ENCODE peak calls at places on chromosomes 4 and X, in five cellular contexts. One of them, this sample, is unnamed. For H3K79me1, the result is how much of the 10 kb centered on the place peaks cover.

GRCh38 chr4:134936014-134936413 is 734.4 kb upstream of the PABPC4L start:
- DNase-seq in neuronal stem cell: no peak
- DNase-seq in trophoblast cell: no peak
- DNase-seq in H9: no peak
- DNase-seq in H1: no peak
- DNase-seq in this sample: no peak

GRCh38 chr4:15964159-15964558 is 1.2 kb upstream of the FGFBP2 start:
- DNase-seq in neuronal stem cell: no peak
- DNase-seq in trophoblast cell: no peak
- DNase-seq in H9: peak
- DNase-seq in H1: no peak
- DNase-seq in this sample: no peak

GRCh38 chr4:133775881-133776280 is 425.7 kb downstream of the PABPC4L start:
- DNase-seq in neuronal stem cell: no peak
- DNase-seq in trophoblast cell: no peak
- DNase-seq in H9: no peak
- DNase-seq in H1: no peak
- DNase-seq in this sample: no peak

GRCh38 chr4:37803348-37803973 is 23.0 kb upstream of the PGM2 start:
- DNase-seq in neuronal stem cell: no peak
- DNase-seq in trophoblast cell: no peak
- DNase-seq in H9: no peak
- DNase-seq in H1: no peak
- DNase-seq in this sample: peak

GRCh38 chrX:15310117-15310516 is 5.3 kb downstream of the ASB11 start:
- DNase-seq in neuronal stem cell: no peak
- DNase-seq in trophoblast cell: no peak
- DNase-seq in H9: no peak
- DNase-seq in H1: no peak
- DNase-seq in this sample: peak

GRCh38 chr4:93759506-93759905 is 69.0 kb upstream of the ATOH1 start:
- DNase-seq in neuronal stem cell: no peak
- DNase-seq in trophoblast cell: no peak
- DNase-seq in H9: no peak
- DNase-seq in H1: no peak
- DNase-seq in this sample: no peak

GRCh38 chr4:46549125-46549524 is 159.2 kb upstream of the GABRA2 start:
- DNase-seq in neuronal stem cell: no peak
- DNase-seq in trophoblast cell: no peak
- DNase-seq in H9: no peak
- DNase-seq in H1: no peak
- DNase-seq in this sample: no peak

GRCh38 chrX:47571896-47572295 is 10.3 kb upstream of the TIMP1 start:
- DNase-seq in neuronal stem cell: no peak
- DNase-seq in trophoblast cell: no peak
- DNase-seq in H9: no peak
- DNase-seq in H1: no peak
- DNase-seq in this sample: no peak

GRCh38 chr4:139857021-139857420 is 191.4 kb downstream of the MGST2 start:
- DNase-seq in neuronal stem cell: peak
- DNase-seq in trophoblast cell: no peak
- DNase-seq in H9: no peak
- DNase-seq in H1: no peak
- DNase-seq in this sample: peak

GRCh38 chr4:71338846-71339593 is at the start of gene SLC4A4:
- DNase-seq in neuronal stem cell: no peak
- DNase-seq in trophoblast cell: no peak
- DNase-seq in H9: no peak
- DNase-seq in H1: no peak
- DNase-seq in this sample: peak

GRCh38 chrX:31661280-31661679 is 589.4 kb upstream of the FTHL17 start:
- DNase-seq in neuronal stem cell: no peak
- DNase-seq in trophoblast cell: no peak
- DNase-seq in H9: no peak
- DNase-seq in H1: no peak
- DNase-seq in this sample: no peak

GRCh38 chr4:76272999-76273398 is 21.5 kb downstream of the FAM47E start:
- DNase-seq in neuronal stem cell: no peak
- DNase-seq in trophoblast cell: no peak
- DNase-seq in H9: no peak
- DNase-seq in H1: no peak
- DNase-seq in this sample: no peak

GRCh38 chrX:119682019-119682989 is 10.7 kb downstream of the SEPTIN6 start:
- DNase-seq in neuronal stem cell: no peak
- DNase-seq in trophoblast cell: no peak
- DNase-seq in H9: no peak
- DNase-seq in H1: no peak
- DNase-seq in this sample: no peak

GRCh38 chrX:130915302-130915701 is 12.3 kb upstream of the ENOX2 start:
- DNase-seq in neuronal stem cell: no peak
- DNase-seq in trophoblast cell: no peak
- DNase-seq in H9: no peak
- DNase-seq in H1: no peak
- DNase-seq in this sample: peak

GRCh38 chrX:10254746-10255145 is 98.0 kb downstream of the CLCN4 start:
- DNase-seq in neuronal stem cell: no peak
- DNase-seq in trophoblast cell: peak
- DNase-seq in H9: no peak
- DNase-seq in H1: no peak
- DNase-seq in this sample: peak

GRCh38 chr4:1234811-1235292 is 14.1 kb downstream of the CTBP1 start:
- DNase-seq in neuronal stem cell: no peak
- DNase-seq in trophoblast cell: no peak
- DNase-seq in H9: no peak
- DNase-seq in H1: no peak
- DNase-seq in this sample: no peak

GRCh38 chr4:41141910-41142309 is 72.4 kb downstream of the APBB2 start:
- DNase-seq in neuronal stem cell: no peak
- DNase-seq in trophoblast cell: no peak
- DNase-seq in H9: no peak
- DNase-seq in H1: no peak
- DNase-seq in this sample: peak

GRCh38 chr4:11543710-11544109 is 115.0 kb upstream of the HS3ST1 start:
- DNase-seq in neuronal stem cell: no peak
- DNase-seq in trophoblast cell: no peak
- DNase-seq in H9: no peak
- DNase-seq in H1: no peak
- DNase-seq in this sample: peak

GRCh38 chr4:172786039-172786792 is 382.4 kb upstream of the GALNT7 start:
- DNase-seq in neuronal stem cell: no peak
- DNase-seq in trophoblast cell: no peak
- DNase-seq in H9: no peak
- DNase-seq in H1: no peak
- DNase-seq in this sample: peak

GRCh38 chr4:131309628-131310027 is 1839.5 kb upstream of the PCDH10 start:
- DNase-seq in neuronal stem cell: no peak
- DNase-seq in trophoblast cell: no peak
- DNase-seq in H9: no peak
- DNase-seq in H1: no peak
- DNase-seq in this sample: no peak

GRCh38 chr4:69713593-69713992 is 46.8 kb downstream of the SULT1B1 start:
- DNase-seq in neuronal stem cell: no peak
- DNase-seq in trophoblast cell: no peak
- DNase-seq in H9: no peak
- DNase-seq in H1: no peak
- DNase-seq in this sample: peak

GRCh38 chr4:145619639-145619996 is 433 bp downstream of the MMAA start:
- DNase-seq in neuronal stem cell: no peak
- DNase-seq in trophoblast cell: peak
- DNase-seq in H9: no peak
- DNase-seq in H1: no peak
- DNase-seq in this sample: peak

GRCh38 chrX:7950865-7951264 is 23.7 kb upstream of the PNPLA4 start:
- DNase-seq in neuronal stem cell: no peak
- DNase-seq in trophoblast cell: no peak
- DNase-seq in H9: no peak
- DNase-seq in H1: no peak
- DNase-seq in this sample: no peak
- H2BK12ac ChIP-seq in neuronal stem cell: no peak
- H2BK12ac ChIP-seq in trophoblast cell: no peak
- H2BK12ac ChIP-seq in H9: no peak
- H2BK12ac ChIP-seq in H1: no peak
- H2BK12ac ChIP-seq in this sample: no peak

DNA sequence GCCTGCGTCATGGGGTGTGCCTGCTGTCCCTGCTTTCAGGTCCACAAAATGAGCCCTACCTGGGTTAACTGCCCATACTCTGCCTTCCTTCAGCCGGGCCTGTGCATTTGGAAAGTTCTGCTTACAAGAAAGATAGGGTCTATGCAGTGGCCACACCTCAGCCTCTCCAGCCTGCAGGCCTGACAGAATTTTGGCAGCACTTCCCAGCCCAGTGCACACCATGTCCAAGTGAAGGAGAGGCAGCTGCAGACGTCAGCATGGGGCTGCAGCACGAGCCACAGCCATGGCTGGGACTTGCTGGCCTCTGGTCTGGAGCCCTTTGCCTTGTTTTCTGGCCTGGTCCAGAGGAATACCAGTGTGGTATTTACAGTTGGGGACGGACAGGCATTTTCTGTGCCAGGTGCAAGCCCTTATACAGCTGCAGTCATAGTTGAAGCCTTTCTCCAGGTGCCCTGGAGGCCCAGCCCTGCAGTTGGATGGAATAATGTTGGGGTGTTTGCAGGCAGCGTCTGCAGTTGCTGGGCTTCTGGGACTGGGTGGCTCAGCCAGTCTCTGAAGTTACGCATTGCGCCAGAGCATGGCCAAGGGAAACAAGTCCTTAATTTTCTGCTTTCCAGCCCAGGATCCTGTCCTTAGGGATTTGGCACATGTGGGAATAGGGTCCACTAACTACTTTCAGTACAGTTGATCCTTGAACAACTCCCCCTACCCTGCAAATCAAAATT is 26.2 kb downstream of the JADE1 start:
- DNase-seq in neuronal stem cell: no peak
- DNase-seq in trophoblast cell: no peak
- DNase-seq in H9: no peak
- DNase-seq in H1: no peak
- DNase-seq in this sample: no peak
- H3K79me1 ChIP-seq in neuronal stem cell: under half
- H3K79me1 ChIP-seq in trophoblast cell: under half
- H3K79me1 ChIP-seq in H9: under half
- H3K79me1 ChIP-seq in H1: under half
- H3K79me1 ChIP-seq in this sample: under half

DNA sequence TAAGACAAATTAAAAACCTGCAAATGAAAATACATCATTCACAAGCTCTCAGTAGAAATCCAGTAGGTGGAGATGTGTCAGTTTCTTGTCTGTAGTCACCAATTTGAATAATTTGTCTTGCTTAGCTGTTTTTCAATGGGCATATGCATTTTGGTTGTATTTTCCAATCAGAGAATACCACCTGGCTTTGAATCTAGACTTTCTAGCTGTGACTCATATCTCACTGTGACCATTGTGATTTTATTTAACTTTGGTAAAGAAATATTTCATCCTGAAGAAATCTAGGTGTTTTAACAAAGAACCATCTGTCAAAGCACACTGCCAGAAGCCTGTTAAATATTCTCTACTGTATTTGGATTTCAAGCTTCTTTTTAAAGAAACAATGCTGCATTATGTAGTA is 1650.6 kb upstream of the IGFBP7 start:
- DNase-seq in neuronal stem cell: no peak
- DNase-seq in trophoblast cell: no peak
- DNase-seq in H9: no peak
- DNase-seq in H1: no peak
- DNase-seq in this sample: no peak
- H2AK5ac ChIP-seq in neuronal stem cell: no peak
- H2AK5ac ChIP-seq in trophoblast cell: no peak
- H2AK5ac ChIP-seq in H9: no peak
- H2AK5ac ChIP-seq in H1: no peak
- H2AK5ac ChIP-seq in this sample: no peak

GRCh38 chr4:64897683-64898082 is 488.4 kb upstream of the TECRL start:
- DNase-seq in neuronal stem cell: peak
- DNase-seq in trophoblast cell: no peak
- DNase-seq in H9: no peak
- DNase-seq in H1: no peak
- DNase-seq in this sample: no peak

GRCh38 chr4:64895031-64895430 is 485.8 kb upstream of the TECRL start:
- DNase-seq in neuronal stem cell: no peak
- DNase-seq in trophoblast cell: no peak
- DNase-seq in H9: no peak
- DNase-seq in H1: no peak
- DNase-seq in this sample: no peak

GRCh38 chr4:64903986-64904385 is 494.7 kb upstream of the TECRL start:
- DNase-seq in neuronal stem cell: no peak
- DNase-seq in trophoblast cell: no peak
- DNase-seq in H9: no peak
- DNase-seq in H1: no peak
- DNase-seq in this sample: no peak

GRCh38 chr4:64899563-64899962 is 490.3 kb upstream of the TECRL start:
- DNase-seq in neuronal stem cell: no peak
- DNase-seq in trophoblast cell: no peak
- DNase-seq in H9: no peak
- DNase-seq in H1: no peak
- DNase-seq in this sample: peak
- H2BK12ac ChIP-seq in neuronal stem cell: no peak
- H2BK12ac ChIP-seq in trophoblast cell: no peak
- H2BK12ac ChIP-seq in H9: no peak
- H2BK12ac ChIP-seq in H1: no peak
- H2BK12ac ChIP-seq in this sample: no peak

GRCh38 chr4:7820031-7820825 is 119.4 kb downstream of the AFAP1 start:
- DNase-seq in neuronal stem cell: no peak
- DNase-seq in trophoblast cell: no peak
- DNase-seq in H9: no peak
- DNase-seq in H1: no peak
- DNase-seq in this sample: no peak

GRCh38 chr4:7821245-7822165 is 118.2 kb downstream of the AFAP1 start:
- DNase-seq in neuronal stem cell: no peak
- DNase-seq in trophoblast cell: no peak
- DNase-seq in H9: no peak
- DNase-seq in H1: no peak
- DNase-seq in this sample: no peak

GRCh38 chr4:7818676-7819041 is 121.0 kb downstream of the AFAP1 start:
- DNase-seq in neuronal stem cell: no peak
- DNase-seq in trophoblast cell: no peak
- DNase-seq in H9: no peak
- DNase-seq in H1: no peak
- DNase-seq in this sample: no peak

GRCh38 chr4:7817877-7818675 is 121.6 kb downstream of the AFAP1 start:
- DNase-seq in neuronal stem cell: no peak
- DNase-seq in trophoblast cell: no peak
- DNase-seq in H9: no peak
- DNase-seq in H1: no peak
- DNase-seq in this sample: no peak

DNA sequence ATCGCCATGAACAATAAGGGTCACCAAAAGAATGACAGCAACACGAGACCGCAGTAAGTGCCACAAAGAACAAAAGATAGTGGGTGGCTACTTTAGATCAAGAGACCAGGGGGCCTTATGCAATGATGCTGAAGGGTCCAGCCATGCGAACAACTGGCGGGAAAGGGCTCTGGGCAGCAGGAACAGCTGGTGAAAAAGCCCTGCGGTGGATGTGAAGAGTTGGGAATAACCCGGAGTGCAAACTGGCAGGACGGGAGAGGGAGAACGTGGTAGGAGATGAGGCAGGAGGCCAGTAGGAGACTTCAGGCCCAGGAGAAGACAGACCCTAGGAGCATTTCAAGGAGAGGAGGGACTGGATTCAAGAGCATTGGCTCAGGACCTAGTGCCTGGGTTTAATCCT is 120.2 kb downstream of the AFAP1 start:
- DNase-seq in neuronal stem cell: no peak
- DNase-seq in trophoblast cell: no peak
- DNase-seq in H9: no peak
- DNase-seq in H1: no peak
- DNase-seq in this sample: no peak
- H3K79me1 ChIP-seq in neuronal stem cell: under half
- H3K79me1 ChIP-seq in trophoblast cell: under half
- H3K79me1 ChIP-seq in H9: under half
- H3K79me1 ChIP-seq in H1: under half
- H3K79me1 ChIP-seq in this sample: under half

This sample was measured in mesenchymal stem cell.